ENCODE peak calls at places on chromosome 13, in four cellular contexts. O is lower lobe of right lung; P is CD8-positive, alpha-beta T cell; B is glutamatergic neuron. F is an unnamed sample.

GRCh38 chr13:21674271-21675009 is 3.6 kb downstream of the FGF9 start:
- DNase-seq in O (no peak), P (no peak), B (peak; percentile 64), F (no peak)

GRCh38 chr13:39557285-39557955 is 45.6 kb downstream of the LHFPL6 start:
- DNase-seq in B (no peak), O (no peak), P (no peak), F (no peak)

GRCh38 chr13:111210488-111210887 is 95.4 kb downstream of the ARHGEF7 start:
- DNase-seq in P (no peak), B (no peak), O (peak; percentile 75), F (no peak)

GRCh38 chr13:64912141-64912540 is 2318.0 kb downstream of the PCDH9 start:
- DNase-seq in B (no peak), P (no peak), O (no peak), F (no peak)

GRCh38 chr13:42405665-42406390 is 133.9 kb downstream of the AKAP11 start:
- DNase-seq in B (no peak), O (no peak), P (peak; percentile 25), F (no peak)

GRCh38 chr13:22243519-22244197 is 572.8 kb downstream of the FGF9 start:
- DNase-seq in P (no peak), B (no peak), O (no peak), F (no peak)

GRCh38 chr13:85142351-85142750 is 656.9 kb downstream of the SLITRK6 start:
- DNase-seq in B (no peak), P (no peak), O (no peak), F (no peak)

GRCh38 chr13:113488283-113488682 is 2.2 kb downstream of the DCUN1D2 start:
- DNase-seq in O (no peak), P (no peak), B (no peak), F (no peak)

GRCh38 chr13:73303858-73304257 is 245.1 kb downstream of the KLF5 start:
- DNase-seq in B (no peak), O (no peak), P (no peak), F (no peak)

GRCh38 chr13:72536668-72537399 is 190.6 kb downstream of the MZT1 start:
- DNase-seq in O (no peak), B (no peak), P (no peak), F (no peak)

GRCh38 chr13:49560270-49561063 is 24.9 kb downstream of the RCBTB1 start:
- DNase-seq in B (no peak), P (peak; percentile 27), O (no peak), F (no peak)

GRCh38 chr13:41562541-41563178 is 105.3 kb downstream of the RGCC start:
- DNase-seq in P (no peak), O (no peak), B (no peak), F (no peak)

GRCh38 chr13:41675306-41675705 is 218.0 kb downstream of the RGCC start:
- DNase-seq in B (no peak), P (no peak), O (no peak), F (no peak)

GRCh38 chr13:108895220-108895704 is 265.9 kb downstream of the MYO16 start:
- DNase-seq in O (no peak), B (no peak), P (no peak), F (no peak)

GRCh38 chr13:49098771-49099512 is 121.2 kb upstream of the MLNR start:
- DNase-seq in O (no peak), B (no peak), P (no peak), F (no peak)

GRCh38 chr13:74573654-74574053 is 439.4 kb upstream of the KLF12 start:
- DNase-seq in O (no peak), P (no peak), B (peak; percentile 60), F (no peak)

GRCh38 chr13:100209857-100210580 is 121.1 kb downstream of the PCCA start:
- DNase-seq in P (no peak), O (no peak), B (no peak), F (no peak)

GRCh38 chr13:71864981-71865857 is 1.8 kb downstream of the DACH1 start:
- DNase-seq in O (peak; percentile 65), B (peak; percentile 49), P (no peak), F (no peak)

GRCh38 chr13:50801087-50801931 is 42.2 kb downstream of the DLEU7 start:
- DNase-seq in B (peak; percentile 58), P (peak; percentile 63), O (no peak), F (peak; percentile 45)

GRCh38 chr13:31105856-31106255 is 55.8 kb downstream of the HSPH1 start:
- DNase-seq in P (no peak), B (no peak), O (no peak), F (no peak)

GRCh38 chr13:40394304-40394983 is 272.0 kb downstream of the FOXO1 start:
- DNase-seq in P (no peak), O (no peak), B (no peak), F (no peak)